ENCODE peak calls at places on chromosomes 1 and 21, in nine cellular contexts. K is naive thymus-derived CD4-positive, alpha-beta T cell; X is psoas muscle; D is OCI-LY7; U is fibroblast of the aortic adventitia; F is mucosa of descending colon; O is CD4-positive, CD25-positive, alpha-beta regulatory T cell; M is CD8-positive, alpha-beta T cell; A is ascending aorta. R is an unnamed sample.

GRCh38 chr21:38796426-38796825 is 9.3 kb upstream of the ETS2 start:
- DNase-seq in K (no peak), X (no peak), D (no peak), U (no peak), F (no peak), O (no peak), M (no peak), A (no peak), R (no peak)

GRCh38 chr1:171743014-171743870 is 1.4 kb upstream of the VAMP4 start:
- DNase-seq in K (peak; percentile 28), X (no peak), D (no peak), U (peak; percentile 87), F (no peak), O (peak; percentile 49), M (no peak), A (no peak), R (no peak)

GRCh38 chr1:16014509-16015482 is 3.0 kb downstream of the HSPB7 start:
- DNase-seq in K (no peak), X (peak; percentile 65), D (no peak), U (no peak), F (no peak), O (no peak), M (no peak), A (peak; percentile 49), R (no peak)

GRCh38 chr1:108511764-108512163 is 48.1 kb upstream of the EEIG2 start:
- DNase-seq in K (no peak), X (no peak), D (no peak), U (no peak), F (no peak), O (no peak), M (no peak), A (no peak), R (no peak)

GRCh38 chr1:116359060-116359830 is 13.8 kb upstream of the ATP1A1 start:
- DNase-seq in K (no peak), X (no peak), D (no peak), U (peak; percentile 53), F (no peak), O (no peak), M (no peak), A (no peak), R (no peak)

GRCh38 chr1:226736908-226737818 is 1.9 kb downstream of the ITPKB start:
- DNase-seq in K (no peak), X (peak; percentile 49), D (peak; percentile 83), U (peak; percentile 17), F (peak; percentile 57), O (peak; percentile 71), M (peak; percentile 53), A (no peak), R (peak; percentile 33)

GRCh38 chr1:35556494-35557117 is 597 bp downstream of the KIAA0319L start:
- DNase-seq in K (no peak), X (no peak), D (peak; percentile 39), U (no peak), F (no peak), O (no peak), M (no peak), A (no peak), R (no peak)

GRCh38 chr1:83815348-83815747 is 183.6 kb downstream of the TTLL7 start:
- DNase-seq in K (no peak), X (no peak), D (no peak), U (peak; percentile 57), F (no peak), O (no peak), M (no peak), A (no peak), R (no peak)

GRCh38 chr1:145710291-145711027 is 3.3 kb upstream of the PDZK1 start:
- DNase-seq in K (no peak), X (no peak), D (no peak), U (no peak), F (no peak), O (no peak), M (no peak), A (no peak), R (no peak)

GRCh38 chr1:145707183-145707867 is at the start of gene PDZK1:
- DNase-seq in K (no peak), X (no peak), D (no peak), U (no peak), F (no peak), O (no peak), M (no peak), A (no peak), R (no peak)

GRCh38 chr1:145714524-145715111 is 4.7 kb upstream of the CD160 start:
- DNase-seq in K (no peak), X (no peak), D (no peak), U (no peak), F (no peak), O (no peak), M (no peak), A (no peak), R (no peak)

GRCh38 chr1:145708063-145708462 is 895 bp upstream of the PDZK1 start:
- DNase-seq in K (no peak), X (no peak), D (no peak), U (no peak), F (no peak), O (no peak), M (no peak), A (no peak), R (no peak)

GRCh38 chr1:145711213-145711651 is 4.1 kb upstream of the PDZK1 start:
- DNase-seq in K (no peak), X (no peak), D (no peak), U (no peak), F (no peak), O (no peak), M (no peak), A (no peak), R (no peak)
- H3K4me3 ChIP-seq in K (no peak overlapping the region), X (no peak overlapping the region), D (no peak overlapping the region), U (no peak overlapping the region), F (no peak overlapping the region), O (no peak overlapping the region), M (no peak overlapping the region), A (no peak overlapping the region), R (no peak overlapping the region)

DNA sequence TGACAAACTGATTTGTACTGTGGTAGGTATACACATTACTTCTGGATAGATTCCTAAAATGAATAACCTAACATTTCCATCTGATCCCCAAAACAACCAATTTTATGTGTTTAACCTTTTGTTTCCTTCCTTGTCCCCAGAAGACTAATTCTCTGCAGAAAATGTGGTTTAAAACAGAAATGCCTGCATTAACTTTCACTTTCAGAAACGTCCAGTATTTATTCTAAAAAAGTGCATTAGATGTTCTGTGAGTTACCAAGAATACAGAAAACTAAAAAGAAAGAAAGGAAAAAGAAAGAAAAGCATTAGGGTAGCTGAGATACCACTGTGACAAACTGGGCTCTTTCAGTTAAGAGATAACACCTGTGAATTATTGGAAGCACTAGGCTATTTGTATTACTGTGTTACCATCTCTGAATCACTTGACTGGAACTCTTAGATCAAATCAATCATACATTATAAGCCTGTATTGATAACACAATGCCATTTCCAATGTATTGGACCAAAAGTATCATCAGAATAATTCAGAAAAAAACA is 177.7 kb downstream of the NCAM2 start:
- DNase-seq in K (no peak), X (no peak), D (no peak), U (peak; percentile 14), F (no peak), O (no peak), M (no peak), A (no peak), R (no peak)
- H3K4me3 ChIP-seq in K (no peak overlapping the region), X (no peak overlapping the region), D (no peak overlapping the region), U (peak overlapping the region; percentile 42), F (no peak overlapping the region), O (no peak overlapping the region), M (no peak overlapping the region), A (no peak overlapping the region), R (no peak overlapping the region)

GRCh38 chr21:17467392-17467791 is 45.5 kb upstream of the CXADR start:
- DNase-seq in K (no peak), X (no peak), D (no peak), U (no peak), F (no peak), O (no peak), M (no peak), A (no peak), R (no peak)
- H3K4me3 ChIP-seq in K (no peak overlapping the region), X (no peak overlapping the region), D (no peak overlapping the region), U (no peak overlapping the region), F (no peak overlapping the region), O (no peak overlapping the region), M (no peak overlapping the region), A (no peak overlapping the region), R (no peak overlapping the region)

DNA sequence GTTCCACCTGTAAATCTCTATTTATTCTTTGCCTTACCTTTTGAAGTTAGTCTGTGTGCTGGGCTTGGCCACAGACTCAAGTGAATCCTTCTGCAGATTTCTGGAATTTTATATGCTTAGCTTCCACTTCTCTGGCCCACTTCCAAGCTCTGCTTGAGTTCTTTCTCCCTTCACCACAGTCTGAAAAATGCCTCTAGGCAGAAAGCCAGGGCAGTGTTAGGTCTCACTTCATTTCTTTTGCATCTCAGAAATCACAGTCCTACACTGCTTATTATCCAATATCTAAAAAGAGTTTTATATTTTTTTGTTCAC is 48.9 kb downstream of the INKA2 start:
- DNase-seq in K (no peak), X (no peak), D (no peak), U (peak; percentile 96), F (no peak), O (no peak), M (no peak), A (no peak), R (no peak)
- H3K4me3 ChIP-seq in K (no peak overlapping the region), X (no peak overlapping the region), D (no peak overlapping the region), U (no peak overlapping the region), F (no peak overlapping the region), O (no peak overlapping the region), M (no peak overlapping the region), A (no peak overlapping the region), R (no peak overlapping the region)

DNA sequence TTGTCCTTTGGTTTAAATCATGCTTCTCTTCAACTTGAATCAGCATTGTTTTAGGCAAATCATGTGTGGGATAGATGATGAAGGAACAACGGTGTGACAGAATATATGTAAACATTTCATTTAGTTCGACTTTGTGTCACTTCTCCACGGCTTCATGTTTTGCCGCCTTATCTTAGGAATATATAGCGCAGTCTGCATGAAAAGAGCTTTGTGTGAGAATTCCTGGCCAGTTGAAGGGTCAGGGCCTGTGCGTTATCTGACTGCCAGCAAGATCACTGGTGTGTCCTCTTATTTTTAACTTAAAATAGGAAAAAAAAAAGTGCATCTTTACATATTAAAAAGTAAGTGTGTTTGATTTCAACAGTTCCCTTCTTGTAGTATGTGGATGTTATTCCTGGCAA is 465.1 kb downstream of the USP25 start:
- DNase-seq in K (no peak), X (no peak), D (no peak), U (peak; percentile 62), F (no peak), O (no peak), M (no peak), A (no peak), R (no peak)
- H3K4me3 ChIP-seq in K (no peak overlapping the region), X (peak overlapping the region; percentile 66), D (no peak overlapping the region), U (peak overlapping the region; percentile 59), F (no peak overlapping the region), O (no peak overlapping the region), M (no peak overlapping the region), A (peak overlapping the region; percentile 63), R (no peak overlapping the region)

DNA sequence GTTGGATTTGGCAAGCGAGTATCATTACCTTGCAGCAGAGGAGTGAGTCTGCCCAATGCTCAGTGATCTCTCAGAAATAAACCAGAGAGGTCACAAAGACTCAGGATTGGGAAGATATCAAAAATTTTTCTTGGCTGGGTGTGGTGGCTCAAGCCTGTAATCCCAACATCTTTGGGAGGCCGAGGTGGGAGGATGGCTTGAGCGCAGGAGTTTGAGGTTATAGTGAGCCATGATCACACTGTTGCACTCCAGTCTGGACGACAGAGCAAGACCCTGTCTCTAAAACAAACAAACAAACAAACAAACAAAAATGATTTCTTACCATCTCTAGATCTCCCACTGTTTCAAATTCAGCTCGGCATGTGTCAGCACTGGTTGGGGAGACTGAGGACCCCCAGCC is 13.3 kb upstream of the BECN2 start:
- DNase-seq in K (no peak), X (no peak), D (no peak), U (no peak), F (no peak), O (no peak), M (no peak), A (no peak), R (no peak)
- H3K4me3 ChIP-seq in K (no peak overlapping the region), X (peak overlapping the region; percentile 31), D (no peak overlapping the region), U (no peak overlapping the region), F (no peak overlapping the region), O (no peak overlapping the region), M (no peak overlapping the region), A (no peak overlapping the region), R (no peak overlapping the region)

R was measured in effector memory CD4-positive, alpha-beta T cell.